ENCODE peak calls at places on chromosomes 4 and X, in ten cellular contexts. One of them, this sample, is unnamed.

GRCh38 chr4:155999743-156000142 is 46.1 kb upstream of the CTSO start:
- DNase-seq in AG10803: no peak
- DNase-seq in stimulated activated CD8-positive, alpha-beta memory T cell treated with anti-CD3 and anti-CD28 coated beads, Interleukin-15, amount 100 ng/mL, for 1 hour: no peak
- DNase-seq in activated gamma-delta T cell treated with anti-CD3 and anti-CD28 coated beads, Interleukin-2, amount 50 U/mL, for 16 hours: no peak
- DNase-seq in GM13977: no peak
- DNase-seq in left cardiac atrium: peak
- DNase-seq in hippocampal formation: no peak
- DNase-seq in AG09309: no peak
- DNase-seq in A549: no peak
- DNase-seq in mucosa of gallbladder: no peak
- DNase-seq in this sample: peak

GRCh38 chrX:87525771-87526229 is 8.2 kb downstream of the KLHL4 start:
- DNase-seq in AG09309: no peak
- DNase-seq in GM13977: no peak
- DNase-seq in AG10803: no peak
- DNase-seq in activated gamma-delta T cell treated with anti-CD3 and anti-CD28 coated beads, Interleukin-2, amount 50 U/mL, for 16 hours: no peak
- DNase-seq in left cardiac atrium: no peak
- DNase-seq in stimulated activated CD8-positive, alpha-beta memory T cell treated with anti-CD3 and anti-CD28 coated beads, Interleukin-15, amount 100 ng/mL, for 1 hour: no peak
- DNase-seq in mucosa of gallbladder: no peak
- DNase-seq in hippocampal formation: no peak
- DNase-seq in A549: peak
- DNase-seq in this sample: no peak

GRCh38 chr4:101028886-101029285 is 318.4 kb downstream of the PPP3CA start:
- DNase-seq in hippocampal formation: no peak
- DNase-seq in activated gamma-delta T cell treated with anti-CD3 and anti-CD28 coated beads, Interleukin-2, amount 50 U/mL, for 16 hours: no peak
- DNase-seq in AG09309: no peak
- DNase-seq in stimulated activated CD8-positive, alpha-beta memory T cell treated with anti-CD3 and anti-CD28 coated beads, Interleukin-15, amount 100 ng/mL, for 1 hour: no peak
- DNase-seq in GM13977: no peak
- DNase-seq in mucosa of gallbladder: no peak
- DNase-seq in A549: no peak
- DNase-seq in AG10803: no peak
- DNase-seq in left cardiac atrium: no peak
- DNase-seq in this sample: no peak

GRCh38 chr4:8061145-8061544 is 97.5 kb downstream of the ABLIM2 start:
- DNase-seq in GM13977: no peak
- DNase-seq in activated gamma-delta T cell treated with anti-CD3 and anti-CD28 coated beads, Interleukin-2, amount 50 U/mL, for 16 hours: no peak
- DNase-seq in mucosa of gallbladder: no peak
- DNase-seq in stimulated activated CD8-positive, alpha-beta memory T cell treated with anti-CD3 and anti-CD28 coated beads, Interleukin-15, amount 100 ng/mL, for 1 hour: no peak
- DNase-seq in left cardiac atrium: no peak
- DNase-seq in hippocampal formation: no peak
- DNase-seq in A549: no peak
- DNase-seq in AG09309: no peak
- DNase-seq in AG10803: no peak
- DNase-seq in this sample: no peak

GRCh38 chr4:24002641-24002966 is 112.8 kb upstream of the PPARGC1A start:
- DNase-seq in mucosa of gallbladder: no peak
- DNase-seq in A549: no peak
- DNase-seq in AG09309: no peak
- DNase-seq in AG10803: no peak
- DNase-seq in hippocampal formation: no peak
- DNase-seq in activated gamma-delta T cell treated with anti-CD3 and anti-CD28 coated beads, Interleukin-2, amount 50 U/mL, for 16 hours: no peak
- DNase-seq in stimulated activated CD8-positive, alpha-beta memory T cell treated with anti-CD3 and anti-CD28 coated beads, Interleukin-15, amount 100 ng/mL, for 1 hour: no peak
- DNase-seq in GM13977: no peak
- DNase-seq in left cardiac atrium: no peak
- DNase-seq in this sample: no peak

GRCh38 chrX:102863735-102864134 is 73.3 kb upstream of the RAB40AL start:
- DNase-seq in hippocampal formation: peak
- DNase-seq in AG09309: peak
- DNase-seq in mucosa of gallbladder: peak
- DNase-seq in GM13977: peak
- DNase-seq in AG10803: peak
- DNase-seq in left cardiac atrium: peak
- DNase-seq in activated gamma-delta T cell treated with anti-CD3 and anti-CD28 coated beads, Interleukin-2, amount 50 U/mL, for 16 hours: peak
- DNase-seq in stimulated activated CD8-positive, alpha-beta memory T cell treated with anti-CD3 and anti-CD28 coated beads, Interleukin-15, amount 100 ng/mL, for 1 hour: peak
- DNase-seq in A549: peak
- DNase-seq in this sample: peak

GRCh38 chr4:123398803-123399637 is 2.4 kb downstream of the SPRY1 start:
- DNase-seq in AG10803: peak
- DNase-seq in AG09309: no peak
- DNase-seq in mucosa of gallbladder: peak
- DNase-seq in hippocampal formation: peak
- DNase-seq in left cardiac atrium: peak
- DNase-seq in GM13977: peak
- DNase-seq in A549: peak
- DNase-seq in activated gamma-delta T cell treated with anti-CD3 and anti-CD28 coated beads, Interleukin-2, amount 50 U/mL, for 16 hours: peak
- DNase-seq in stimulated activated CD8-positive, alpha-beta memory T cell treated with anti-CD3 and anti-CD28 coated beads, Interleukin-15, amount 100 ng/mL, for 1 hour: no peak
- DNase-seq in this sample: peak

GRCh38 chr4:156194896-156195295 is 241.2 kb upstream of the CTSO start:
- DNase-seq in stimulated activated CD8-positive, alpha-beta memory T cell treated with anti-CD3 and anti-CD28 coated beads, Interleukin-15, amount 100 ng/mL, for 1 hour: no peak
- DNase-seq in mucosa of gallbladder: no peak
- DNase-seq in A549: no peak
- DNase-seq in AG09309: no peak
- DNase-seq in AG10803: no peak
- DNase-seq in left cardiac atrium: no peak
- DNase-seq in activated gamma-delta T cell treated with anti-CD3 and anti-CD28 coated beads, Interleukin-2, amount 50 U/mL, for 16 hours: no peak
- DNase-seq in GM13977: no peak
- DNase-seq in hippocampal formation: no peak
- DNase-seq in this sample: no peak

GRCh38 chr4:86249074-86249473 is 110.8 kb downstream of the MAPK10 start:
- DNase-seq in GM13977: no peak
- DNase-seq in activated gamma-delta T cell treated with anti-CD3 and anti-CD28 coated beads, Interleukin-2, amount 50 U/mL, for 16 hours: no peak
- DNase-seq in stimulated activated CD8-positive, alpha-beta memory T cell treated with anti-CD3 and anti-CD28 coated beads, Interleukin-15, amount 100 ng/mL, for 1 hour: no peak
- DNase-seq in AG10803: no peak
- DNase-seq in hippocampal formation: peak
- DNase-seq in A549: no peak
- DNase-seq in AG09309: no peak
- DNase-seq in mucosa of gallbladder: no peak
- DNase-seq in left cardiac atrium: no peak
- DNase-seq in this sample: no peak

GRCh38 chr4:167452922-167453321 is 218.6 kb upstream of the SPOCK3 start:
- DNase-seq in left cardiac atrium: no peak
- DNase-seq in hippocampal formation: no peak
- DNase-seq in AG09309: no peak
- DNase-seq in A549: no peak
- DNase-seq in AG10803: no peak
- DNase-seq in stimulated activated CD8-positive, alpha-beta memory T cell treated with anti-CD3 and anti-CD28 coated beads, Interleukin-15, amount 100 ng/mL, for 1 hour: no peak
- DNase-seq in activated gamma-delta T cell treated with anti-CD3 and anti-CD28 coated beads, Interleukin-2, amount 50 U/mL, for 16 hours: no peak
- DNase-seq in mucosa of gallbladder: no peak
- DNase-seq in GM13977: no peak
- DNase-seq in this sample: no peak

GRCh38 chr4:152036626-152037025 is 275.8 kb upstream of the GATB start:
- DNase-seq in left cardiac atrium: no peak
- DNase-seq in hippocampal formation: no peak
- DNase-seq in AG09309: no peak
- DNase-seq in activated gamma-delta T cell treated with anti-CD3 and anti-CD28 coated beads, Interleukin-2, amount 50 U/mL, for 16 hours: no peak
- DNase-seq in AG10803: peak
- DNase-seq in mucosa of gallbladder: no peak
- DNase-seq in stimulated activated CD8-positive, alpha-beta memory T cell treated with anti-CD3 and anti-CD28 coated beads, Interleukin-15, amount 100 ng/mL, for 1 hour: no peak
- DNase-seq in A549: no peak
- DNase-seq in GM13977: no peak
- DNase-seq in this sample: no peak

GRCh38 chr4:56307423-56307822 is 79.9 kb downstream of the AASDH start:
- DNase-seq in GM13977: no peak
- DNase-seq in A549: peak
- DNase-seq in stimulated activated CD8-positive, alpha-beta memory T cell treated with anti-CD3 and anti-CD28 coated beads, Interleukin-15, amount 100 ng/mL, for 1 hour: no peak
- DNase-seq in mucosa of gallbladder: no peak
- DNase-seq in AG09309: no peak
- DNase-seq in AG10803: no peak
- DNase-seq in hippocampal formation: no peak
- DNase-seq in left cardiac atrium: no peak
- DNase-seq in activated gamma-delta T cell treated with anti-CD3 and anti-CD28 coated beads, Interleukin-2, amount 50 U/mL, for 16 hours: no peak
- DNase-seq in this sample: no peak

GRCh38 chrX:30887721-30888120 is 1.3 kb downstream of the TAB3 start:
- DNase-seq in activated gamma-delta T cell treated with anti-CD3 and anti-CD28 coated beads, Interleukin-2, amount 50 U/mL, for 16 hours: no peak
- DNase-seq in AG10803: no peak
- DNase-seq in GM13977: peak
- DNase-seq in AG09309: no peak
- DNase-seq in stimulated activated CD8-positive, alpha-beta memory T cell treated with anti-CD3 and anti-CD28 coated beads, Interleukin-15, amount 100 ng/mL, for 1 hour: no peak
- DNase-seq in left cardiac atrium: no peak
- DNase-seq in mucosa of gallbladder: no peak
- DNase-seq in hippocampal formation: no peak
- DNase-seq in A549: no peak
- DNase-seq in this sample: no peak

GRCh38 chrX:8027876-8028275 is 100.7 kb upstream of the PNPLA4 start:
- DNase-seq in A549: no peak
- DNase-seq in stimulated activated CD8-positive, alpha-beta memory T cell treated with anti-CD3 and anti-CD28 coated beads, Interleukin-15, amount 100 ng/mL, for 1 hour: no peak
- DNase-seq in AG09309: no peak
- DNase-seq in GM13977: no peak
- DNase-seq in hippocampal formation: peak
- DNase-seq in activated gamma-delta T cell treated with anti-CD3 and anti-CD28 coated beads, Interleukin-2, amount 50 U/mL, for 16 hours: no peak
- DNase-seq in mucosa of gallbladder: no peak
- DNase-seq in left cardiac atrium: no peak
- DNase-seq in AG10803: no peak
- DNase-seq in this sample: no peak

GRCh38 chr4:18923496-18924161 is 902.1 kb upstream of the LCORL start:
- DNase-seq in AG09309: no peak
- DNase-seq in hippocampal formation: no peak
- DNase-seq in mucosa of gallbladder: no peak
- DNase-seq in AG10803: no peak
- DNase-seq in GM13977: no peak
- DNase-seq in activated gamma-delta T cell treated with anti-CD3 and anti-CD28 coated beads, Interleukin-2, amount 50 U/mL, for 16 hours: no peak
- DNase-seq in left cardiac atrium: no peak
- DNase-seq in A549: no peak
- DNase-seq in stimulated activated CD8-positive, alpha-beta memory T cell treated with anti-CD3 and anti-CD28 coated beads, Interleukin-15, amount 100 ng/mL, for 1 hour: no peak
- DNase-seq in this sample: no peak

GRCh38 chrX:57172544-57172943 is 35.3 kb upstream of the SPIN2A start:
- DNase-seq in stimulated activated CD8-positive, alpha-beta memory T cell treated with anti-CD3 and anti-CD28 coated beads, Interleukin-15, amount 100 ng/mL, for 1 hour: no peak
- DNase-seq in activated gamma-delta T cell treated with anti-CD3 and anti-CD28 coated beads, Interleukin-2, amount 50 U/mL, for 16 hours: no peak
- DNase-seq in mucosa of gallbladder: no peak
- DNase-seq in A549: no peak
- DNase-seq in AG10803: peak
- DNase-seq in AG09309: no peak
- DNase-seq in hippocampal formation: no peak
- DNase-seq in GM13977: no peak
- DNase-seq in left cardiac atrium: peak
- DNase-seq in this sample: no peak

GRCh38 chr4:153345011-153345981 is 808 bp downstream of the MND1 start:
- DNase-seq in left cardiac atrium: peak
- DNase-seq in mucosa of gallbladder: no peak
- DNase-seq in hippocampal formation: no peak
- DNase-seq in A549: peak
- DNase-seq in activated gamma-delta T cell treated with anti-CD3 and anti-CD28 coated beads, Interleukin-2, amount 50 U/mL, for 16 hours: peak
- DNase-seq in AG10803: peak
- DNase-seq in stimulated activated CD8-positive, alpha-beta memory T cell treated with anti-CD3 and anti-CD28 coated beads, Interleukin-15, amount 100 ng/mL, for 1 hour: peak
- DNase-seq in GM13977: peak
- DNase-seq in AG09309: no peak
- DNase-seq in this sample: peak

GRCh38 chr4:184688447-184688846 is 38.9 kb downstream of the PRIMPOL start:
- DNase-seq in activated gamma-delta T cell treated with anti-CD3 and anti-CD28 coated beads, Interleukin-2, amount 50 U/mL, for 16 hours: no peak
- DNase-seq in hippocampal formation: no peak
- DNase-seq in A549: peak
- DNase-seq in left cardiac atrium: no peak
- DNase-seq in AG09309: peak
- DNase-seq in AG10803: peak
- DNase-seq in mucosa of gallbladder: no peak
- DNase-seq in stimulated activated CD8-positive, alpha-beta memory T cell treated with anti-CD3 and anti-CD28 coated beads, Interleukin-15, amount 100 ng/mL, for 1 hour: no peak
- DNase-seq in GM13977: no peak
- DNase-seq in this sample: no peak

GRCh38 chr4:7210818-7211217 is 18.5 kb downstream of the SORCS2 start:
- DNase-seq in hippocampal formation: no peak
- DNase-seq in left cardiac atrium: no peak
- DNase-seq in GM13977: no peak
- DNase-seq in AG10803: peak
- DNase-seq in activated gamma-delta T cell treated with anti-CD3 and anti-CD28 coated beads, Interleukin-2, amount 50 U/mL, for 16 hours: no peak
- DNase-seq in mucosa of gallbladder: no peak
- DNase-seq in AG09309: peak
- DNase-seq in stimulated activated CD8-positive, alpha-beta memory T cell treated with anti-CD3 and anti-CD28 coated beads, Interleukin-15, amount 100 ng/mL, for 1 hour: no peak
- DNase-seq in A549: peak
- DNase-seq in this sample: no peak

GRCh38 chrX:120790118-120790517 is 85.5 kb downstream of the CT47B1 start:
- DNase-seq in AG09309: peak
- DNase-seq in hippocampal formation: peak
- DNase-seq in left cardiac atrium: no peak
- DNase-seq in mucosa of gallbladder: peak
- DNase-seq in stimulated activated CD8-positive, alpha-beta memory T cell treated with anti-CD3 and anti-CD28 coated beads, Interleukin-15, amount 100 ng/mL, for 1 hour: no peak
- DNase-seq in GM13977: peak
- DNase-seq in A549: peak
- DNase-seq in AG10803: peak
- DNase-seq in activated gamma-delta T cell treated with anti-CD3 and anti-CD28 coated beads, Interleukin-2, amount 50 U/mL, for 16 hours: no peak
- DNase-seq in this sample: peak

GRCh38 chr4:41339812-41340809 is 83.4 kb downstream of the UCHL1 start:
- DNase-seq in A549: peak
- DNase-seq in hippocampal formation: peak
- DNase-seq in stimulated activated CD8-positive, alpha-beta memory T cell treated with anti-CD3 and anti-CD28 coated beads, Interleukin-15, amount 100 ng/mL, for 1 hour: no peak
- DNase-seq in activated gamma-delta T cell treated with anti-CD3 and anti-CD28 coated beads, Interleukin-2, amount 50 U/mL, for 16 hours: no peak
- DNase-seq in AG09309: peak
- DNase-seq in GM13977: no peak
- DNase-seq in left cardiac atrium: no peak
- DNase-seq in AG10803: peak
- DNase-seq in mucosa of gallbladder: no peak
- DNase-seq in this sample: no peak

GRCh38 chr4:94390804-94391410 is 48.3 kb upstream of the HPGDS start:
- DNase-seq in left cardiac atrium: no peak
- DNase-seq in activated gamma-delta T cell treated with anti-CD3 and anti-CD28 coated beads, Interleukin-2, amount 50 U/mL, for 16 hours: no peak
- DNase-seq in mucosa of gallbladder: no peak
- DNase-seq in stimulated activated CD8-positive, alpha-beta memory T cell treated with anti-CD3 and anti-CD28 coated beads, Interleukin-15, amount 100 ng/mL, for 1 hour: no peak
- DNase-seq in hippocampal formation: no peak
- DNase-seq in AG09309: no peak
- DNase-seq in AG10803: no peak
- DNase-seq in A549: no peak
- DNase-seq in GM13977: peak
- DNase-seq in this sample: peak

GRCh38 chr4:141391771-141392170 is 171.1 kb downstream of the ZNF330 start:
- DNase-seq in A549: no peak
- DNase-seq in stimulated activated CD8-positive, alpha-beta memory T cell treated with anti-CD3 and anti-CD28 coated beads, Interleukin-15, amount 100 ng/mL, for 1 hour: no peak
- DNase-seq in activated gamma-delta T cell treated with anti-CD3 and anti-CD28 coated beads, Interleukin-2, amount 50 U/mL, for 16 hours: no peak
- DNase-seq in mucosa of gallbladder: no peak
- DNase-seq in AG10803: peak
- DNase-seq in AG09309: no peak
- DNase-seq in GM13977: no peak
- DNase-seq in left cardiac atrium: no peak
- DNase-seq in hippocampal formation: no peak
- DNase-seq in this sample: no peak

GRCh38 chrX:112997991-112998390 is 157.4 kb upstream of the AMOT start:
- DNase-seq in hippocampal formation: no peak
- DNase-seq in A549: no peak
- DNase-seq in GM13977: no peak
- DNase-seq in AG09309: no peak
- DNase-seq in AG10803: no peak
- DNase-seq in stimulated activated CD8-positive, alpha-beta memory T cell treated with anti-CD3 and anti-CD28 coated beads, Interleukin-15, amount 100 ng/mL, for 1 hour: no peak
- DNase-seq in activated gamma-delta T cell treated with anti-CD3 and anti-CD28 coated beads, Interleukin-2, amount 50 U/mL, for 16 hours: no peak
- DNase-seq in left cardiac atrium: no peak
- DNase-seq in mucosa of gallbladder: no peak
- DNase-seq in this sample: no peak

GRCh38 chrX:139639253-139639652 is 68.7 kb downstream of the MCF2 start:
- DNase-seq in stimulated activated CD8-positive, alpha-beta memory T cell treated with anti-CD3 and anti-CD28 coated beads, Interleukin-15, amount 100 ng/mL, for 1 hour: no peak
- DNase-seq in AG09309: no peak
- DNase-seq in hippocampal formation: peak
- DNase-seq in AG10803: no peak
- DNase-seq in mucosa of gallbladder: no peak
- DNase-seq in A549: no peak
- DNase-seq in GM13977: no peak
- DNase-seq in activated gamma-delta T cell treated with anti-CD3 and anti-CD28 coated beads, Interleukin-2, amount 50 U/mL, for 16 hours: no peak
- DNase-seq in left cardiac atrium: no peak
- DNase-seq in this sample: peak

GRCh38 chrX:47283015-47283771 is 50.4 kb downstream of the USP11 start:
- DNase-seq in AG10803: peak
- DNase-seq in hippocampal formation: peak
- DNase-seq in left cardiac atrium: peak
- DNase-seq in activated gamma-delta T cell treated with anti-CD3 and anti-CD28 coated beads, Interleukin-2, amount 50 U/mL, for 16 hours: no peak
- DNase-seq in AG09309: no peak
- DNase-seq in mucosa of gallbladder: no peak
- DNase-seq in stimulated activated CD8-positive, alpha-beta memory T cell treated with anti-CD3 and anti-CD28 coated beads, Interleukin-15, amount 100 ng/mL, for 1 hour: no peak
- DNase-seq in GM13977: no peak
- DNase-seq in A549: no peak
- DNase-seq in this sample: peak

GRCh38 chrX:134237363-134237702 is 351 bp downstream of the CCDC160 start:
- DNase-seq in AG10803: no peak
- DNase-seq in hippocampal formation: no peak
- DNase-seq in mucosa of gallbladder: no peak
- DNase-seq in AG09309: no peak
- DNase-seq in stimulated activated CD8-positive, alpha-beta memory T cell treated with anti-CD3 and anti-CD28 coated beads, Interleukin-15, amount 100 ng/mL, for 1 hour: no peak
- DNase-seq in left cardiac atrium: no peak
- DNase-seq in activated gamma-delta T cell treated with anti-CD3 and anti-CD28 coated beads, Interleukin-2, amount 50 U/mL, for 16 hours: no peak
- DNase-seq in A549: no peak
- DNase-seq in GM13977: no peak
- DNase-seq in this sample: no peak

GRCh38 chrX:29478336-29479069 is 736.9 kb upstream of the MAGEB2 start:
- DNase-seq in stimulated activated CD8-positive, alpha-beta memory T cell treated with anti-CD3 and anti-CD28 coated beads, Interleukin-15, amount 100 ng/mL, for 1 hour: no peak
- DNase-seq in left cardiac atrium: no peak
- DNase-seq in AG10803: peak
- DNase-seq in GM13977: peak
- DNase-seq in A549: peak
- DNase-seq in AG09309: no peak
- DNase-seq in hippocampal formation: no peak
- DNase-seq in activated gamma-delta T cell treated with anti-CD3 and anti-CD28 coated beads, Interleukin-2, amount 50 U/mL, for 16 hours: no peak
- DNase-seq in mucosa of gallbladder: no peak
- DNase-seq in this sample: peak